ENCODE peak calls at places on chromosome 20, in ten cellular contexts. X, E, T, D, N, Y, Z, K, M and C are unnamed samples.

GRCh38 chr20:57352305-57352704 is 1.2 kb downstream of the RAE1 start:
- DNase-seq in D (no peak), T (no peak), Y (no peak), Z (no peak), N (no peak), K (no peak), X (no peak), E (no peak), M (no peak), C (no peak)

GRCh38 chr20:52103911-52104545 is 87.6 kb downstream of the ZFP64 start:
- DNase-seq in Z (no peak), N (no peak), E (peak; percentile 27), K (no peak), T (no peak), X (peak; percentile 62), M (no peak), Y (no peak), D (peak; percentile 69), C (peak; percentile 42)

GRCh38 chr20:57089701-57090144 is 176.7 kb downstream of the BMP7 start:
- DNase-seq in K (peak; percentile 84), X (peak; percentile 94), M (no peak), T (peak; percentile 71), Z (peak; percentile 88), D (peak; percentile 88), E (peak; percentile 7), Y (peak; percentile 89), N (peak; percentile 73), C (peak; percentile 70)

GRCh38 chr20:38855356-38855755 is 49.9 kb downstream of the PPP1R16B start:
- DNase-seq in E (peak; percentile 34), Z (no peak), T (no peak), K (no peak), Y (no peak), N (no peak), D (no peak), X (no peak), M (no peak), C (no peak)

GRCh38 chr20:58447733-58448391 is 58.8 kb downstream of the VAPB start:
- DNase-seq in Y (no peak), Z (no peak), M (no peak), D (peak; percentile 73), N (no peak), K (peak; percentile 78), E (peak; percentile 66), X (no peak), T (peak; percentile 48), C (peak; percentile 63)

GRCh38 chr20:48096957-48097890 is 311.9 kb upstream of the SULF2 start:
- DNase-seq in K (no peak), M (no peak), Z (no peak), D (no peak), T (no peak), X (no peak), Y (peak; percentile 88), E (no peak), N (peak; percentile 20), C (peak; percentile 10)

GRCh38 chr20:58135441-58136170 is 92.8 kb downstream of the ANKRD60 start:
- DNase-seq in K (no peak), M (no peak), T (no peak), N (no peak), Z (peak; percentile 76), E (no peak), X (no peak), D (peak; percentile 35), Y (no peak), C (no peak)

GRCh38 chr20:63415418-63416108 is 54.4 kb upstream of the CHRNA4 start:
- DNase-seq in D (no peak), Z (no peak), E (no peak), T (no peak), K (no peak), N (no peak), X (peak; percentile 52), M (no peak), Y (no peak), C (no peak)

GRCh38 chr20:35886537-35886936 is 67.8 kb downstream of the SCAND1 start:
- DNase-seq in Z (no peak), D (no peak), N (peak; percentile 49), M (no peak), E (no peak), Y (no peak), K (peak; percentile 93), T (no peak), X (no peak), C (no peak)

GRCh38 chr20:53282217-53282955 is 310.2 kb downstream of the TSHZ2 start:
- DNase-seq in N (no peak), T (no peak), D (peak; percentile 39), E (no peak), X (no peak), M (no peak), Z (no peak), K (no peak), Y (no peak), C (no peak)

GRCh38 chr20:25258463-25258805 is 10.5 kb downstream of the PYGB start:
- DNase-seq in T (no peak), E (no peak), Y (no peak), M (no peak), D (peak; percentile 13), N (no peak), X (no peak), K (no peak), Z (peak; percentile 70), C (no peak)

GRCh38 chr20:25257756-25258462 is 10.0 kb downstream of the PYGB start:
- DNase-seq in D (peak; percentile 20), Z (no peak), Y (no peak), X (no peak), K (no peak), N (no peak), M (no peak), T (no peak), E (no peak), C (no peak)

GRCh38 chr20:25259358-25259757 is 11.5 kb downstream of the PYGB start:
- DNase-seq in Y (no peak), N (no peak), K (no peak), X (no peak), T (no peak), D (peak; percentile 8), M (no peak), E (no peak), Z (peak; percentile 56), C (no peak)

GRCh38 chr20:25258828-25259227 is 10.9 kb downstream of the PYGB start:
- DNase-seq in K (no peak), Z (peak; percentile 55), M (no peak), T (no peak), Y (no peak), E (no peak), X (no peak), D (no peak), N (no peak), C (no peak)

GRCh38 chr20:25259788-25260254 is 11.9 kb downstream of the PYGB start:
- DNase-seq in T (no peak), D (peak; percentile 13), Z (peak; percentile 65), X (no peak), K (no peak), M (no peak), Y (no peak), N (no peak), E (no peak), C (no peak)
- TF ChIP-seq CTCF in T (no peak), D (no peak), Z (no peak), X (no peak), K (no peak), M (no peak), Y (no peak), N (no peak), E (no peak), C (no peak)

GRCh38 chr20:32526125-32526524 is 59.0 kb downstream of the NOL4L start:
- DNase-seq in Y (peak; percentile 12), Z (no peak), X (no peak), E (no peak), K (no peak), T (no peak), D (no peak), N (no peak), M (no peak), C (no peak)

GRCh38 chr20:32527447-32528055 is 57.6 kb downstream of the NOL4L start:
- DNase-seq in T (no peak), X (no peak), N (no peak), K (peak; percentile 82), D (no peak), Y (peak; percentile 60), M (no peak), Z (no peak), E (no peak), C (no peak)

GRCh38 chr20:32526561-32526960 is 58.6 kb downstream of the NOL4L start:
- DNase-seq in N (no peak), Y (peak; percentile 19), K (no peak), E (no peak), T (no peak), X (no peak), Z (no peak), D (no peak), M (no peak), C (no peak)

GRCh38 chr20:32528291-32528891 is 56.7 kb downstream of the NOL4L start:
- DNase-seq in T (no peak), M (no peak), D (no peak), K (peak; percentile 61), E (no peak), X (peak; percentile 84), Y (peak; percentile 88), Z (no peak), N (peak; percentile 64), C (no peak)

GRCh38 chr20:32527052-32527446 is 58.1 kb downstream of the NOL4L start:
- DNase-seq in K (no peak), N (no peak), Y (peak; percentile 25), M (no peak), T (no peak), E (no peak), Z (no peak), D (no peak), X (no peak), C (no peak)
- H3K4me1 ChIP-seq in K (peaks cover 51% of the 10 kb centered on the region), N (peaks cover 15% of the 10 kb centered on the region), Y (peaks cover 41% of the 10 kb centered on the region), M (no peaks in the 10 kb centered on the region), T (no peaks in the 10 kb centered on the region), E (no peaks in the 10 kb centered on the region), Z (peaks cover 19% of the 10 kb centered on the region), D (no peaks in the 10 kb centered on the region), X (peaks cover 11% of the 10 kb centered on the region), C (no peaks in the 10 kb centered on the region)

DNA sequence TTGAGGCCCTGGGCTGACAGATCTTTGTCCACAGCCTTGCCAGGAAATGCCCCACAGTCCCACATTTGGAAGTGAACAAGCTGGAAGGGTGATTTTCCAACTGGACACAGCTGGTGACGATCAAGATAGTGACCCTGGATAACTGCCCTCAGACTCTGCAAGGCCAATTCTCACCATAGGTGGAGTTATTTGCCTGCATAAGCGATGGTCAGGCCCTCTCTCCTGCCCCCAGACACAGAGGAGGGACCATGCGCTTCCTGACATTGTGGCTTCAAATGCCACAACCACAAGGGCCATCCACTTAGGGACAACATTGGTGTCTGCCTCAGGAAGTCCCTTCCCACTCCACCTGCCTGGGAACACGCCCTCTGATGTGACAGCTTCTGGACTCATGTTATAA is 96.0 kb downstream of the JPH2 start:
- DNase-seq in E (no peak), Z (no peak), Y (no peak), K (no peak), M (no peak), T (no peak), X (no peak), D (peak; percentile 35), N (no peak), C (no peak)
- TF ChIP-seq CTCF in E (no peak), Z (no peak), Y (no peak), K (no peak), M (no peak), T (no peak), X (no peak), D (no peak), N (no peak), C (no peak)

GRCh38 chr20:60466683-60467022 is 508.4 kb downstream of the CDH26 start:
- DNase-seq in K (no peak), Y (no peak), N (no peak), E (no peak), Z (no peak), D (no peak), M (no peak), X (no peak), T (no peak), C (no peak)
- H3K4me1 ChIP-seq in K (no peaks in the 10 kb centered on the region), Y (no peaks in the 10 kb centered on the region), N (no peaks in the 10 kb centered on the region), E (no peaks in the 10 kb centered on the region), Z (no peaks in the 10 kb centered on the region), D (no peaks in the 10 kb centered on the region), M (no peaks in the 10 kb centered on the region), X (no peaks in the 10 kb centered on the region), T (no peaks in the 10 kb centered on the region), C (no peaks in the 10 kb centered on the region)